ENCODE peak calls at places on chromosomes 5 and 9, in four cellular contexts. B is activated CD8-positive, alpha-beta memory T cell treated with anti-CD3 and anti-CD28 coated beads for 4 hours; O is dorsolateral prefrontal cortex; X is stimulated activated CD4-positive, alpha-beta T cell treated with anti-CD3 and anti-CD28 coated beads, Interleukin-15, amount 100 ng/mL, for 48 hours. L is an unnamed sample.

GRCh38 chr5:169933624-169934023 is 46.7 kb downstream of the INSYN2B start:
- DNase-seq in B (no peak), X (no peak), O (no peak), L (no peak)

GRCh38 chr9:130995399-130995941 is 13.5 kb upstream of the LAMC3 start:
- DNase-seq in O (no peak), X (no peak), B (no peak), L (peak; percentile 75)

GRCh38 chr5:117204926-117205869 is 630.6 kb upstream of the SEMA6A start:
- DNase-seq in B (no peak), O (no peak), X (no peak), L (no peak)

GRCh38 chr5:113336975-113337374 is 97.8 kb downstream of the TSSK1B start:
- DNase-seq in B (no peak), X (no peak), O (no peak), L (peak; percentile 74)

GRCh38 chr5:74870299-74871067 is 4.3 kb upstream of the FAM169A start:
- DNase-seq in O (no peak), X (no peak), B (no peak), L (no peak)

GRCh38 chr5:126369995-126370731 is 53.0 kb upstream of the GRAMD2B start:
- DNase-seq in X (no peak), O (no peak), B (no peak), L (no peak)

GRCh38 chr9:72187296-72187695 is 38.1 kb downstream of the GDA start:
- DNase-seq in X (no peak), B (no peak), O (no peak), L (no peak)

GRCh38 chr9:136245194-136246150 is at the start of gene QSOX2:
- DNase-seq in O (peak; percentile 75), B (peak; percentile 72), X (peak; percentile 77), L (peak; percentile 94)